ENCODE peak calls at places on chromosomes 11 and 22, in ten cellular contexts. One of them, this sample, is unnamed.

GRCh38 chr11:118605116-118605867 is 2.1 kb upstream of the PHLDB1 start:
- DNase-seq in fibroblast of pulmonary artery: peak
- DNase-seq in GM12891: no peak
- DNase-seq in stimulated activated CD8-positive, alpha-beta memory T cell treated with anti-CD3 and anti-CD28 coated beads, Interleukin-15, amount 100 ng/mL, for 1 hour: no peak
- DNase-seq in smooth muscle cell of the brain vasculature: peak
- DNase-seq in GM03348: peak
- DNase-seq in anterior cingulate cortex: no peak
- DNase-seq in NT2/D1: no peak
- DNase-seq in occipital lobe: no peak
- DNase-seq in colonic mucosa: peak
- DNase-seq in this sample: peak

GRCh38 chr11:93536346-93536871 is 6.8 kb downstream of the SMCO4 start:
- DNase-seq in NT2/D1: no peak
- DNase-seq in fibroblast of pulmonary artery: no peak
- DNase-seq in GM12891: no peak
- DNase-seq in occipital lobe: no peak
- DNase-seq in colonic mucosa: no peak
- DNase-seq in GM03348: no peak
- DNase-seq in anterior cingulate cortex: no peak
- DNase-seq in smooth muscle cell of the brain vasculature: no peak
- DNase-seq in stimulated activated CD8-positive, alpha-beta memory T cell treated with anti-CD3 and anti-CD28 coated beads, Interleukin-15, amount 100 ng/mL, for 1 hour: no peak
- DNase-seq in this sample: no peak

GRCh38 chr11:126366064-126366822 is 10.8 kb downstream of the ST3GAL4 start:
- DNase-seq in fibroblast of pulmonary artery: no peak
- DNase-seq in NT2/D1: no peak
- DNase-seq in anterior cingulate cortex: peak
- DNase-seq in colonic mucosa: no peak
- DNase-seq in GM12891: no peak
- DNase-seq in GM03348: no peak
- DNase-seq in smooth muscle cell of the brain vasculature: no peak
- DNase-seq in occipital lobe: no peak
- DNase-seq in stimulated activated CD8-positive, alpha-beta memory T cell treated with anti-CD3 and anti-CD28 coated beads, Interleukin-15, amount 100 ng/mL, for 1 hour: no peak
- DNase-seq in this sample: no peak

GRCh38 chr11:134677338-134677948 is 265.4 kb upstream of the B3GAT1 start:
- DNase-seq in GM12891: no peak
- DNase-seq in fibroblast of pulmonary artery: no peak
- DNase-seq in occipital lobe: no peak
- DNase-seq in anterior cingulate cortex: no peak
- DNase-seq in colonic mucosa: no peak
- DNase-seq in GM03348: no peak
- DNase-seq in smooth muscle cell of the brain vasculature: no peak
- DNase-seq in NT2/D1: no peak
- DNase-seq in stimulated activated CD8-positive, alpha-beta memory T cell treated with anti-CD3 and anti-CD28 coated beads, Interleukin-15, amount 100 ng/mL, for 1 hour: no peak
- DNase-seq in this sample: no peak

GRCh38 chr11:19134004-19134403 is 17.0 kb downstream of the ZDHHC13 start:
- DNase-seq in GM03348: no peak
- DNase-seq in GM12891: no peak
- DNase-seq in colonic mucosa: no peak
- DNase-seq in NT2/D1: no peak
- DNase-seq in smooth muscle cell of the brain vasculature: no peak
- DNase-seq in anterior cingulate cortex: no peak
- DNase-seq in stimulated activated CD8-positive, alpha-beta memory T cell treated with anti-CD3 and anti-CD28 coated beads, Interleukin-15, amount 100 ng/mL, for 1 hour: no peak
- DNase-seq in occipital lobe: no peak
- DNase-seq in fibroblast of pulmonary artery: no peak
- DNase-seq in this sample: no peak

GRCh38 chr11:561148-562003 is 606 bp downstream of the RASSF7 start:
- DNase-seq in NT2/D1: no peak
- DNase-seq in occipital lobe: no peak
- DNase-seq in smooth muscle cell of the brain vasculature: no peak
- DNase-seq in colonic mucosa: peak
- DNase-seq in GM12891: no peak
- DNase-seq in fibroblast of pulmonary artery: no peak
- DNase-seq in anterior cingulate cortex: no peak
- DNase-seq in stimulated activated CD8-positive, alpha-beta memory T cell treated with anti-CD3 and anti-CD28 coated beads, Interleukin-15, amount 100 ng/mL, for 1 hour: no peak
- DNase-seq in GM03348: peak
- DNase-seq in this sample: no peak

GRCh38 chr22:45503816-45504702 is 1.4 kb downstream of the FBLN1 start:
- DNase-seq in occipital lobe: no peak
- DNase-seq in GM03348: peak
- DNase-seq in colonic mucosa: no peak
- DNase-seq in NT2/D1: peak
- DNase-seq in smooth muscle cell of the brain vasculature: no peak
- DNase-seq in anterior cingulate cortex: no peak
- DNase-seq in GM12891: no peak
- DNase-seq in fibroblast of pulmonary artery: peak
- DNase-seq in stimulated activated CD8-positive, alpha-beta memory T cell treated with anti-CD3 and anti-CD28 coated beads, Interleukin-15, amount 100 ng/mL, for 1 hour: no peak
- DNase-seq in this sample: no peak

GRCh38 chr11:19076744-19077589 is 16.4 kb upstream of the MRGPRX2 start:
- DNase-seq in occipital lobe: peak
- DNase-seq in fibroblast of pulmonary artery: peak
- DNase-seq in NT2/D1: no peak
- DNase-seq in smooth muscle cell of the brain vasculature: peak
- DNase-seq in GM03348: peak
- DNase-seq in colonic mucosa: peak
- DNase-seq in stimulated activated CD8-positive, alpha-beta memory T cell treated with anti-CD3 and anti-CD28 coated beads, Interleukin-15, amount 100 ng/mL, for 1 hour: peak
- DNase-seq in GM12891: peak
- DNase-seq in anterior cingulate cortex: peak
- DNase-seq in this sample: peak

GRCh38 chr11:2027710-2028109 is 30.1 kb upstream of the H19 start:
- DNase-seq in colonic mucosa: no peak
- DNase-seq in NT2/D1: no peak
- DNase-seq in smooth muscle cell of the brain vasculature: no peak
- DNase-seq in occipital lobe: no peak
- DNase-seq in anterior cingulate cortex: no peak
- DNase-seq in GM03348: no peak
- DNase-seq in fibroblast of pulmonary artery: no peak
- DNase-seq in stimulated activated CD8-positive, alpha-beta memory T cell treated with anti-CD3 and anti-CD28 coated beads, Interleukin-15, amount 100 ng/mL, for 1 hour: no peak
- DNase-seq in GM12891: no peak
- DNase-seq in this sample: no peak

GRCh38 chr22:30228509-30229359 is 17.8 kb downstream of the LIF start:
- DNase-seq in fibroblast of pulmonary artery: no peak
- DNase-seq in stimulated activated CD8-positive, alpha-beta memory T cell treated with anti-CD3 and anti-CD28 coated beads, Interleukin-15, amount 100 ng/mL, for 1 hour: no peak
- DNase-seq in NT2/D1: peak
- DNase-seq in anterior cingulate cortex: no peak
- DNase-seq in GM03348: no peak
- DNase-seq in smooth muscle cell of the brain vasculature: no peak
- DNase-seq in GM12891: no peak
- DNase-seq in colonic mucosa: no peak
- DNase-seq in occipital lobe: no peak
- DNase-seq in this sample: no peak

GRCh38 chr22:26981520-26981919 is 324.1 kb downstream of the MIAT start:
- DNase-seq in GM12891: no peak
- DNase-seq in colonic mucosa: no peak
- DNase-seq in fibroblast of pulmonary artery: no peak
- DNase-seq in GM03348: no peak
- DNase-seq in stimulated activated CD8-positive, alpha-beta memory T cell treated with anti-CD3 and anti-CD28 coated beads, Interleukin-15, amount 100 ng/mL, for 1 hour: no peak
- DNase-seq in NT2/D1: no peak
- DNase-seq in occipital lobe: no peak
- DNase-seq in anterior cingulate cortex: no peak
- DNase-seq in smooth muscle cell of the brain vasculature: no peak
- DNase-seq in this sample: no peak

GRCh38 chr11:120011836-120012235 is 126.1 kb downstream of the TRIM29 start:
- DNase-seq in NT2/D1: no peak
- DNase-seq in smooth muscle cell of the brain vasculature: no peak
- DNase-seq in occipital lobe: no peak
- DNase-seq in colonic mucosa: no peak
- DNase-seq in GM03348: no peak
- DNase-seq in stimulated activated CD8-positive, alpha-beta memory T cell treated with anti-CD3 and anti-CD28 coated beads, Interleukin-15, amount 100 ng/mL, for 1 hour: no peak
- DNase-seq in anterior cingulate cortex: no peak
- DNase-seq in GM12891: no peak
- DNase-seq in fibroblast of pulmonary artery: no peak
- DNase-seq in this sample: peak

GRCh38 chr11:20087118-20087521 is 73.2 kb downstream of the DBX1 start:
- DNase-seq in GM12891: no peak
- DNase-seq in stimulated activated CD8-positive, alpha-beta memory T cell treated with anti-CD3 and anti-CD28 coated beads, Interleukin-15, amount 100 ng/mL, for 1 hour: no peak
- DNase-seq in occipital lobe: no peak
- DNase-seq in fibroblast of pulmonary artery: peak
- DNase-seq in GM03348: peak
- DNase-seq in anterior cingulate cortex: no peak
- DNase-seq in colonic mucosa: no peak
- DNase-seq in smooth muscle cell of the brain vasculature: peak
- DNase-seq in NT2/D1: no peak
- DNase-seq in this sample: no peak